ENCODE peak calls at places on chromosomes 6 and 20, in five cellular contexts. L is HCT116, W is H1, T is GM12878, I is K562. O is an unnamed sample. For H3K4me1, the result is how much of the 10 kb centered on the place peaks cover.

GRCh38 chr6:155247618-155248017 is 16.2 kb upstream of the CLDN20 start:
- DNase-seq in L (no peak), W (no peak), T (no peak), I (no peak), O (no peak)

GRCh38 chr20:16922834-16923233 is 174.7 kb downstream of the OTOR start:
- DNase-seq in L (no peak), W (no peak), T (no peak), I (no peak), O (no peak)

GRCh38 chr20:48738399-48739304 is 89.1 kb downstream of the PREX1 start:
- DNase-seq in L (no peak), W (no peak), T (peak), I (no peak), O (no peak)

GRCh38 chr20:40251284-40251932 is 437.6 kb downstream of the MAFB start:
- DNase-seq in L (peak), W (peak), T (no peak), I (peak), O (peak)

GRCh38 chr20:9454781-9455180 is 59.6 kb upstream of the LAMP5 start:
- DNase-seq in L (no peak), W (no peak), T (no peak), I (no peak), O (no peak)

GRCh38 chr6:63743691-63744090 is 108.1 kb downstream of the PHF3 start:
- DNase-seq in L (no peak), W (no peak), T (no peak), I (no peak), O (no peak)

GRCh38 chr6:37893262-37893661 is 73.7 kb downstream of the ZFAND3 start:
- DNase-seq in L (no peak), W (no peak), T (no peak), I (no peak), O (no peak)

GRCh38 chr6:5087389-5087788 is 2.2 kb downstream of the PPP1R3G start:
- DNase-seq in L (no peak), W (peak), T (no peak), I (no peak), O (no peak)

GRCh38 chr6:3251462-3252314 is 7.1 kb upstream of the PSMG4 start:
- DNase-seq in L (peak), W (peak), T (peak), I (peak), O (peak)

GRCh38 chr6:39426057-39426592 is 103.6 kb upstream of the KCNK16 start:
- DNase-seq in L (no peak), W (no peak), T (no peak), I (no peak), O (no peak)

GRCh38 chr6:108169801-108170606 is 4.2 kb downstream of the NR2E1 start:
- DNase-seq in L (no peak), W (peak), T (no peak), I (no peak), O (no peak)

GRCh38 chr20:52178691-52179090 is 12.9 kb downstream of the ZFP64 start:
- DNase-seq in L (no peak), W (no peak), T (no peak), I (no peak), O (no peak)

GRCh38 chr6:27237089-27237723 is 10.3 kb upstream of the PRSS16 start:
- DNase-seq in L (peak), W (peak), T (no peak), I (peak), O (no peak)

GRCh38 chr6:122610690-122611455 is 668 bp downstream of the PKIB start:
- DNase-seq in L (peak), W (peak), T (no peak), I (no peak), O (no peak)

GRCh38 chr6:41373367-41373918 is 38.0 kb downstream of the NCR2 start:
- DNase-seq in L (no peak), W (peak), T (no peak), I (no peak), O (no peak)

GRCh38 chr20:49866051-49866450 is 49.3 kb downstream of the SPATA2 start:
- DNase-seq in L (no peak), W (no peak), T (peak), I (no peak), O (no peak)

GRCh38 chr6:14645221-14645620 is 527.6 kb downstream of the CD83 start:
- DNase-seq in L (no peak), W (no peak), T (no peak), I (no peak), O (no peak)
- H3K4me1 ChIP-seq in L (under half), W (under half), T (under half), I (under half), O (under half)

GRCh38 chr20:20038586-20038985 is 13.7 kb downstream of the CRNKL1 start:
- DNase-seq in L (no peak), W (no peak), T (no peak), I (no peak), O (no peak)
- TF ChIP-seq ZNF274 in L (no peak), W (no peak), T (no peak), I (no peak), O (no peak)

DNA sequence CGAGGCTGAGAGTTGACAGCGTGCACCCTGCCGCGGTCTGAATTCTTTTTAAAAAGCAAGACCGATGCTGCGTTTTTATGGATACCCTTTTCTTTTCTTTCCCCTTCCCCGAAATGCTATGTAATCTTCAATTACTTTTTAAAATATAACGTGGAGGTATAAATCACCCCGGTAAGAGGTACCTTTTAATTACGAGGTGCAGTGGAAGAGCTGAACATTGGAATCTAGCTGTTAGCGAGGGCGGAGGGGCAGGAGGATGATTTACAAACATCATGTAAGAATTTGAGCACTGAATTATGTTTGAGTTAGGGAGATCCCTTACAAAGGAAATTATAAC is 1.2 kb downstream of the EYA2 start:
- DNase-seq in L (no peak), W (no peak), T (no peak), I (no peak), O (no peak)
- H3K4me1 ChIP-seq in L (under half), W (under half), T (under half), I (under half), O (under half)

DNA sequence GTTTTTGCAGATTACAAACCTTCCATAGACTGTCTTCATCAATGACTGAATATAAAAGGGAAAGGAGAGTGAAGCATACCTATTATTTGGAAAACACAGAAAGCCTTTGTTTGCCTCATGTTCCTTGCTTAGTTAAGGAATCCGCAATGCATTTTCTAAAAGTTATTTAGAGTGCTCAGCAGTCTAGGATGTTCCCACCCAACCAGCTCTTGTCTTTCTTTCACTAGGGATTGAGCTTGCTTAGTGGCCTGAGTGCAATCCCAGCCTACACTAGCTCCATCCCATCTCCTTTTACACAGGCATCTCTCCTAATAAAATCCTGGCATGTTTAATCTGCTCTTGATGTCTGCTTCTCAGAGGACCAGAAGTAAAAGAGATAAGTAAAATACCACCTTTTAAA is 850.5 kb upstream of the GJE1 start:
- DNase-seq in L (no peak), W (no peak), T (no peak), I (no peak), O (no peak)
- TF ChIP-seq ZNF274 in L (no peak), W (no peak), T (no peak), I (no peak), O (no peak)

GRCh38 chr20:62899633-62900051 is 26.7 kb downstream of the DIDO1 start:
- DNase-seq in L (no peak), W (no peak), T (no peak), I (no peak), O (no peak)
- H3K4me1 ChIP-seq in L (under half), W (under half), T (under half), I (under half), O (under half)

DNA sequence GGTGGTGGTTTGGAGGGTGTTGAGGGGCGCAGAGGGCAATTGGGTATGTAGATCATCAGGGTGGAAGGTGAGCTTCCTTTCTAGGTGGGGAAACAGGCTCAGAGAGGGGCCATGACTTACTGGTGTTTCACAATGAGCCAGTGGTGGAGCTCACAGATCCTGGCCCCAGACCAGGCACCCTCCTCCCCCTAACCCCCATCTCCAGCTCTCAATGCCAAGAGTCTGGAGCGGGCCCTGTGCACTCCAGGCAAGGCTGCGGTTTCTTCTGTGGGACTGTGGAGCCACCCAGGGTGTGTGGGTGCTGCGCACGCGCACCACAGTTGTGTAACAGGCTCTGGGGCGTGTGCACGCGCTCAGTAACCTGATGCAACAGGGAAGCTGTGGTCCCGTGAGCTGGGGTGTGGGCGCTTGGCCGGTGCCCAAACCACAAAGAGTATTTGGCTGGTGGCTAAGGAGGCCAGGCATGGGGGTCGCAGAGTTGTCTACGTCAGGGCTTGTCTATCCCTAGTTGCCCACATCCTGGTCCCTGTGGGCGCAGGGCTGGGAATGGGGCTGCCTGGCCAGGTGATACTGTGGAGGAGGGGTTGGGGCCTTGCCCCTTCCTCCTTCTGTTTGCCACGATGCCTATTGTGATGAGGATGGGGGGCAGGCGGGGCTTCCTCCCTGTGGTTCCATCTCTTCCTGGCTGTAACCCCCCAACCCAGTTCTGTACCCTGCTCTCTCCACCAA is 37.5 kb upstream of the MRPS18A start:
- DNase-seq in L (peak), W (no peak), T (peak), I (peak), O (no peak)
- TF ChIP-seq ZNF274 in L (no peak), W (no peak), T (no peak), I (no peak), O (no peak)

GRCh38 chr6:129416337-129416990 is 293.5 kb downstream of the ARHGAP18 start:
- DNase-seq in L (no peak), W (no peak), T (no peak), I (no peak), O (no peak)

GRCh38 chr6:129419324-129419723 is 290.7 kb downstream of the ARHGAP18 start:
- DNase-seq in L (no peak), W (no peak), T (no peak), I (no peak), O (no peak)

DNA sequence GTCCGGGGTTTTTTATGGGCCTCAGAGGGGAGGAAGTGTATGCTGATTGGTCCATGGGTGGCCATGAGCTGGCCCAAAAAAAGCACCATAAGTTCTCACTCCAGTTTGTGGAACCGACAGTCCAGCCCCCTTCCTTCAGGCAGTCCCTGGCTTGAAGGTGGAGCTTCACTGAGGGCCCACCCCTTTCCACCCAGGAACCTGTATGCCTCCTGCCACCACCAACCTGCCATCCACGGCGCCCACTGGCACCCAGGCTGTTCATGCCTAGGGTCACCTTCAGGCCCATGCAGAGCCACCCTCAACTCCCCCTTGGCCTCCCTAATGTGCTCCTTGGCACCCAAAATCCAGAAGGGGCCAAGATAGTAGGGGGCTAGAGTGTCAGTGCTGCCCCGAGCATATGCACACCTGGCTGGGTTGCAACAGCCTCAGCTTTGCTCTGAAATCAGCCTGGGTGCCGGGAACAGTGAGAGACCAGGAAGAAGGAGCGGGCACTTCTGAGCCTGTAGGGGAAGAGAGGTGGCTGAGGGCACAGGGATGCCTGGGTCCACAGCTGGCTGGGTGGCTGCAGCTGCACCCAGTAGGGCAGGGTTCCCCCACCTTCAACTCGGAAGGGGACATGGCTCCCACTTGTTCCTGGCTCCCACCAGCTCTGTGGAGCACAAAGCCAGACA is 292.4 kb downstream of the ARHGAP18 start:
- DNase-seq in L (no peak), W (no peak), T (no peak), I (no peak), O (no peak)
- H3K4me1 ChIP-seq in L (under half), W (under half), T (under half), I (under half), O (under half)

GRCh38 chr6:26224940-26225847 is 138.0 kb downstream of the HFE start:
- DNase-seq in L (no peak), W (peak), T (no peak), I (no peak), O (no peak)
- TF ChIP-seq ZNF274 in L (no peak), W (no peak), T (no peak), I (no peak), O (no peak)

DNA sequence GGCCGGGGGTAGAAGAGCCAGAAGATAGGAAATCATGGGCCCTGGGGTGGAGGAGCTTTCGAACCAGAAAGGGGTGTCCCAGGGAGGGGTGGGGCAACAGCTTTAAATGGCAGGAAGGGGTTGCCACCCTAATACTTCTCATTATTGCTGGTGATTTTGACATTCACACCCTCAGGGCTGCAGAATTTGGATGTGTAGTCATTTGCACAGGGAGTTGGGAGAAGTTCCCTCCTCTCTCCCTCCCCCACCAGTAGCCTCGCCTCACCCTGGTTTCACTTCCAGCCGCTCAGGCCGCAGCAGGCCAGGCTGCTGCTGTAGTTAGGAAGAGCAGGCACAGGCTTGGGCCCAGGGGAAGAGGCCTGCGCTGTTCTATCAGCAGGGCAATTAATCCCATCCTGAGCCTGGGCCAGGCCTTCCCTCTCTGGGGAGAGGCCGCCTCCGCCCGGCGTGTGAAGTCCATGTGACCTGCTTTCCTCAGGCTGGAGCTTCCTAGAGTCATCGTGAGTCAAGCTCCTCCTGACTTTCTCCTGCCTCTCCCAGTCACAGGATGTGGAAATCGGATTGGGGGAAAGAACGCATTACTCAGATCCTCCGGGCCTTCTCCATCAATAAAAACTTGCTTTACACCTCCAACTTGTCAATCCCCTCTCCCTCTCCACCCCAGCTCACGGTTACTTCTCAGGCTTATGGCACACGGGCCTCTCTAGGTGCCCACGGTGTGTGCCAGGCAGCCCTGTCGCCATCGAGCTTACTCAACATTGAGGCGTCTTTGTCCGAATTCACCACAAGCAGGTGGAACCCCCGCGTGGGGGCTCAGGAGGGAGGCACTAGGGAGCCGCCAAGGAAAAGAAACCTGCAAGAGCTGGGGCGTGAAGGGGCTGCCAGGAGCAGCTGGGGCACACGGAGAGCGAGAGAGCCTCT is 7.8 kb downstream of the ADTRP start:
- DNase-seq in L (peak), W (peak), T (no peak), I (no peak), O (no peak)
- H3K4me1 ChIP-seq in L (half or more), W (under half), T (under half), I (under half), O (under half)

O was measured in NT2/D1.